ENCODE peak calls at places on chromosomes 12 and 14, in ten cellular contexts. S is T47D; K is GM20000; O is uterus; T is activated T-helper 1 cell treated with anti-CD3 and anti-CD28 coated beads, Interleukin-2, amount 50 U/mL, for 16 hours; V is AG09309; Z is hypothalamus; B is Peyer's patch; R is adrenal gland; L is AG10803. N is an unnamed sample.

GRCh38 chr14:22122227-22123187 is 448.9 kb upstream of the OR4E1 start:
- DNase-seq in Z (no peak), L (no peak), S (peak; percentile 15), R (no peak), B (no peak), O (no peak), K (no peak), T (no peak), V (no peak), N (no peak)

GRCh38 chr12:116157845-116158267 is 119.6 kb downstream of the MED13L start:
- DNase-seq in S (no peak), Z (no peak), B (no peak), R (no peak), V (no peak), O (no peak), K (no peak), L (no peak), T (no peak), N (no peak)

GRCh38 chr14:104143071-104143470 is 4.7 kb downstream of the KIF26A start:
- DNase-seq in L (no peak), B (no peak), R (no peak), K (no peak), Z (no peak), V (no peak), T (no peak), O (no peak), S (peak; percentile 20), N (no peak)

GRCh38 chr12:76183459-76184186 is 99.1 kb upstream of the NAP1L1 start:
- DNase-seq in V (peak; percentile 86), T (no peak), L (peak; percentile 94), R (peak; percentile 84), O (peak; percentile 16), Z (no peak), K (peak; percentile 47), B (no peak), S (no peak), N (peak; percentile 82)

GRCh38 chr12:69189378-69189978 is 49.9 kb upstream of the CPSF6 start:
- DNase-seq in T (no peak), K (no peak), S (peak; percentile 34), R (no peak), V (no peak), L (no peak), B (no peak), Z (no peak), O (no peak), N (no peak)

GRCh38 chr12:132070298-132070697 is 73.8 kb downstream of the DDX51 start:
- DNase-seq in S (no peak), R (no peak), L (no peak), B (peak; percentile 38), Z (no peak), V (no peak), K (no peak), O (no peak), T (no peak), N (peak; percentile 54)

GRCh38 chr14:34256223-34256622 is 205.8 kb downstream of the SPTSSA start:
- DNase-seq in S (no peak), R (no peak), Z (no peak), O (no peak), V (no peak), B (no peak), T (no peak), K (no peak), L (no peak), N (no peak)

GRCh38 chr12:51533799-51534198 is 57.2 kb upstream of the SCN8A start:
- DNase-seq in S (peak; percentile 29), O (no peak), T (no peak), R (no peak), B (no peak), K (no peak), V (no peak), L (peak; percentile 32), Z (no peak), N (no peak)